ENCODE peak calls at places on chromosomes 6 and 20, in nine cellular contexts. I, E, X, L, T, K, O, D and G are unnamed samples.
A peak's percentile ranks its signal among the peaks of the same experiment; 100 is the strongest.

GRCh38 chr20:12970372-12970821 is 38.4 kb upstream of the SPTLC3 start:
- DNase-seq in I (no peak), E (peak; percentile 5), X (no peak), L (peak; percentile 50), T (peak; percentile 16), K (no peak), O (peak; percentile 50), D (peak; percentile 71), G (peak; percentile 80)

GRCh38 chr20:40462600-40462999 is 226.4 kb downstream of the MAFB start:
- DNase-seq in I (no peak), E (no peak), X (no peak), L (no peak), T (no peak), K (no peak), O (no peak), D (no peak), G (no peak)

GRCh38 chr6:32154514-32155161 is 697 bp downstream of the PPT2 start:
- DNase-seq in I (peak; percentile 65), E (no peak), X (peak; percentile 71), L (peak; percentile 60), T (no peak), K (peak; percentile 88), O (peak; percentile 58), D (peak; percentile 66), G (peak; percentile 77)

GRCh38 chr6:2468601-2468955 is 223.2 kb upstream of the GMDS start:
- DNase-seq in I (no peak), E (no peak), X (no peak), L (no peak), T (no peak), K (no peak), O (peak; percentile 8), D (peak; percentile 9), G (peak; percentile 31)

GRCh38 chr6:79072640-79073181 is 5.3 kb downstream of the PHIP start:
- DNase-seq in I (no peak), E (no peak), X (no peak), L (no peak), T (no peak), K (no peak), O (no peak), D (no peak), G (no peak)

GRCh38 chr20:49325981-49326380 is 48.1 kb upstream of the ZNFX1 start:
- DNase-seq in I (no peak), E (no peak), X (no peak), L (no peak), T (no peak), K (no peak), O (peak; percentile 97), D (peak; percentile 19), G (peak; percentile 15)

GRCh38 chr6:14321992-14322772 is 204.6 kb downstream of the CD83 start:
- DNase-seq in I (no peak), E (no peak), X (no peak), L (no peak), T (no peak), K (no peak), O (no peak), D (no peak), G (peak; percentile 7)

GRCh38 chr6:42555477-42556457 is 8.1 kb upstream of the UBR2 start:
- DNase-seq in I (no peak), E (peak; percentile 25), X (no peak), L (peak; percentile 82), T (no peak), K (no peak), O (peak; percentile 8), D (peak; percentile 35), G (peak; percentile 31)

GRCh38 chr6:127096167-127096566 is 22.3 kb upstream of the RSPO3 start:
- DNase-seq in I (no peak), E (no peak), X (no peak), L (no peak), T (no peak), K (no peak), O (no peak), D (no peak), G (no peak)

GRCh38 chr20:18431206-18431605 is 35.6 kb downstream of the DZANK1 start:
- DNase-seq in I (no peak), E (no peak), X (no peak), L (no peak), T (no peak), K (no peak), O (no peak), D (no peak), G (no peak)

GRCh38 chr6:26216015-26216885 is 129.0 kb downstream of the HFE start:
- DNase-seq in I (no peak), E (peak; percentile 100), X (no peak), L (peak; percentile 98), T (peak; percentile 99), K (peak; percentile 91), O (peak; percentile 99), D (peak; percentile 100), G (peak; percentile 99)

GRCh38 chr20:9270831-9271230 is 201.9 kb downstream of the PLCB4 start:
- DNase-seq in I (no peak), E (peak; percentile 15), X (no peak), L (no peak), T (peak; percentile 38), K (no peak), O (peak; percentile 89), D (peak; percentile 79), G (peak; percentile 87)

DNA sequence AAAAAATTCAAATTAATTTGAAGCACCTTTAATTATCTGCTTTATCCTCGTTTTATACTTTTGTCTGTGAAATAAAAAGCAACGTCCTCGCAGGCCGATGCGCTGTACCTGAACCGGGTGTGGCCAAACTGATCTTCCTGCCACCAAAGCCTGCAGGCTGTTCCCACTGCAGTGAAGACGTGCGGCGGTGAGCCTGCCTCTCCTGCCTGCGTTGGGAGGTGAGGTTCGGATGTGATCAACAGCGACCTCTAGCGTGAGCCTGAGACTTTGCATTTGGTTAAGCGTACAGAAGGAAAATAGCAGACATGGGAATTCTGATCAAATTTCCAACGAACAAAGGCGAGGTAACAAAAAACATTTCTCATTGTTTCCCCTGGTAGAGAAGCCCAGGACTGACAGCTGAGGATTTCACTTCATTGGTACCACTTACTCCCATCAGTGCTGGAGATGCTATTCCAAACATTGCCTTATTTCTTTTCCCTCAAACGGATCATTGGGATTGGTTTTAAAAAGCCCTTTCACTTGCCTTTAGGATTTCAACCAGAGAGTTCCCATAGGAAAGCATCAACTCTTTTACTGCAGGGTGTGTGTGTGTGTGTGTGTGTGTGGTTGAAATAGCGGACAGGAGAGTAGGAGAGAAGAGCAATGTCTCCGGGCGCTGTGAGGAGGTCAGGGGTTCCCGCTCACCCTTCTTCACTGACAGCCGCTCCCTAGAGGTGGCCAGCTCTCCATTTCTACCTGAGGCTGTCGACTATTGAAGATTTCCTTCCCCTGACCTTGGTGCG is 56.6 kb upstream of the CCN6 start:
- DNase-seq in I (peak; percentile 76), E (peak; percentile 52), X (peak; percentile 71), L (peak; percentile 83), T (peak; percentile 48), K (peak; percentile 93), O (peak; percentile 78), D (peak; percentile 86), G (peak; percentile 87)
- H3K4me3 ChIP-seq in I (peak overlapping the region; percentile 35), E (no peak overlapping the region), X (no peak overlapping the region), L (no peak overlapping the region), T (no peak overlapping the region), K (no peak overlapping the region), O (no peak overlapping the region), D (no peak overlapping the region), G (no peak overlapping the region)

DNA sequence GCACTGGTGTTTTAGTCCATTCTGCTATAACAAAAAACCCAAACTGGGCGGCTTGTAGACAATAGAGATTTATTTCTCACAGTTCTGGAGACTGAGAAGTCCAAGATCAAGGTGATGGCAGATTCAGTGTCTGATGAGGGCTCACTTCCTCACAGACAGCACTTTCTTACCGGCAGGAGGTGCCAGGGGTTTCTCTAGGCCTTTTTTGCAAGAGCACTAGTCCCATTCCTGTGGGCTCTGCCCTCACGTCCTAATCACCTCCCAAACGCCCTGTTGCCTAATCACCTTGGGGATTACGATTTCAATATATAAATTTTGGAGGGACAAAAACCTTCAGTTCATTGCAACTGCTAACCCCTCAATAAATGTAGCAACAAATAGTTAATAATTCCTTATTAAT is 140.0 kb upstream of the SGK1 start:
- DNase-seq in I (no peak), E (no peak), X (no peak), L (no peak), T (no peak), K (no peak), O (no peak), D (no peak), G (no peak)
- TF ChIP-seq CTCF in I (no peak), E (peak; percentile 3), X (no peak), L (no peak), T (peak; percentile 22), K (no peak), O (no peak), D (peak; percentile 4), G (peak; percentile 9)

GRCh38 chr6:36735110-36735971 is 37.7 kb downstream of the RAB44 start:
- DNase-seq in I (peak; percentile 55), E (peak; percentile 33), X (peak; percentile 53), L (no peak), T (peak; percentile 63), K (peak; percentile 67), O (peak; percentile 90), D (peak; percentile 68), G (peak; percentile 95)
- H3K4me3 ChIP-seq in I (peak overlapping the region; percentile 47), E (no peak overlapping the region), X (no peak overlapping the region), L (no peak overlapping the region), T (peak overlapping the region; percentile 31), K (peak overlapping the region; percentile 13), O (peak overlapping the region; percentile 36), D (peak overlapping the region; percentile 11), G (peak overlapping the region; percentile 42)

GRCh38 chr20:10427060-10427692 is 6.8 kb downstream of the MKKS start:
- DNase-seq in I (no peak), E (no peak), X (peak; percentile 34), L (peak; percentile 81), T (peak; percentile 34), K (peak; percentile 78), O (peak; percentile 69), D (peak; percentile 82), G (peak; percentile 88)
- TF ChIP-seq CTCF in I (peak; percentile 73), E (peak; percentile 88), X (peak; percentile 57), L (peak; percentile 96), T (peak; percentile 90), K (peak; percentile 66), O (peak; percentile 95), D (peak; percentile 83), G (peak; percentile 95)

GRCh38 chr6:30007132-30007764 is 53.8 kb upstream of the POLR1H start:
- DNase-seq in I (no peak), E (no peak), X (peak; percentile 38), L (no peak), T (no peak), K (peak; percentile 81), O (no peak), D (no peak), G (no peak)
- H3K4me3 ChIP-seq in I (peak overlapping the region; percentile 72), E (peak overlapping the region; percentile 23), X (peak overlapping the region; percentile 45), L (no peak overlapping the region), T (peak overlapping the region; percentile 43), K (peak overlapping the region; percentile 52), O (peak overlapping the region; percentile 55), D (peak overlapping the region; percentile 37), G (peak overlapping the region; percentile 51)

GRCh38 chr6:143501851-143502250 is 9.7 kb downstream of the FUCA2 start:
- DNase-seq in I (no peak), E (no peak), X (no peak), L (no peak), T (no peak), K (no peak), O (peak; percentile 2), D (no peak), G (no peak)
- TF ChIP-seq CTCF in I (no peak), E (no peak), X (no peak), L (peak; percentile 28), T (no peak), K (no peak), O (peak; percentile 19), D (no peak), G (peak; percentile 35)

GRCh38 chr6:141552463-141552862 is 580.3 kb upstream of the GJE1 start:
- DNase-seq in I (no peak), E (peak; percentile 60), X (no peak), L (no peak), T (peak; percentile 43), K (no peak), O (peak; percentile 13), D (peak; percentile 97), G (peak; percentile 98)
- H3K4me3 ChIP-seq in I (no peak overlapping the region), E (no peak overlapping the region), X (no peak overlapping the region), L (no peak overlapping the region), T (no peak overlapping the region), K (no peak overlapping the region), O (no peak overlapping the region), D (no peak overlapping the region), G (no peak overlapping the region)